ENCODE peak calls at places on chromosomes 6 and 20, in ten cellular contexts. L is NCI-H510A treated with DMSO at 0.1 percent for 48 hours; Z is activated CD8-positive, alpha-beta memory T cell treated with anti-CD3 and anti-CD28 coated beads for 1 hour; C is stimulated activated naive CD8-positive, alpha-beta T cell treated with anti-CD3 and anti-CD28 coated beads, Interleukin-15, amount 100 ng/mL, for 72 hours; A is left ventricle myocardium inferior; X is RWPE1; G is iPS DF 19.7; N is astrocyte of the spinal cord; K is NCI-H774; B is KBM-7. H is an unnamed sample.

GRCh38 chr20:16257813-16258430 is 315.3 kb downstream of the KIF16B start:
- DNase-seq in L (no peak), Z (no peak), C (no peak), A (no peak), X (no peak), G (no peak), N (no peak), K (no peak), B (no peak), H (no peak)

GRCh38 chr6:122789078-122789861 is at the start of gene SMPDL3A:
- DNase-seq in L (peak; percentile 66), Z (no peak), C (peak; percentile 36), A (peak; percentile 70), X (peak; percentile 55), G (peak; percentile 60), N (peak; percentile 90), K (peak; percentile 88), B (peak; percentile 71), H (peak; percentile 91)

GRCh38 chr6:6696867-6697531 is 108.5 kb downstream of the LY86 start:
- DNase-seq in L (peak; percentile 11), Z (no peak), C (peak; percentile 37), A (peak; percentile 61), X (peak; percentile 16), G (no peak), N (peak; percentile 72), K (peak; percentile 63), B (peak; percentile 95), H (peak; percentile 85)

GRCh38 chr6:113352029-113352801 is 504.9 kb upstream of the MARCKS start:
- DNase-seq in L (no peak), Z (no peak), C (no peak), A (no peak), X (peak; percentile 72), G (no peak), N (peak; percentile 81), K (no peak), B (no peak), H (no peak)

GRCh38 chr6:154839546-154839945 is 106.3 kb downstream of the SCAF8 start:
- DNase-seq in L (no peak), Z (no peak), C (no peak), A (no peak), X (no peak), G (no peak), N (no peak), K (no peak), B (no peak), H (no peak)

GRCh38 chr6:106145741-106146227 is 59.6 kb downstream of the PRDM1 start:
- DNase-seq in L (no peak), Z (no peak), C (peak; percentile 19), A (no peak), X (no peak), G (no peak), N (peak; percentile 25), K (no peak), B (no peak), H (no peak)

GRCh38 chr20:56540415-56540814 is 7.4 kb downstream of the FAM209B start:
- DNase-seq in L (no peak), Z (no peak), C (no peak), A (no peak), X (no peak), G (no peak), N (no peak), K (no peak), B (no peak), H (no peak)

GRCh38 chr6:82040405-82041221 is 206.9 kb downstream of the IBTK start:
- DNase-seq in L (no peak), Z (no peak), C (no peak), A (no peak), X (peak; percentile 40), G (peak; percentile 35), N (peak; percentile 75), K (peak; percentile 64), B (peak; percentile 64), H (peak; percentile 57)

GRCh38 chr6:24821860-24822444 is 23.2 kb upstream of the ARMH2 start:
- DNase-seq in L (no peak), Z (no peak), C (no peak), A (no peak), X (no peak), G (no peak), N (no peak), K (no peak), B (no peak), H (no peak)

GRCh38 chr6:56370591-56371198 is 123.3 kb upstream of the COL21A1 start:
- DNase-seq in L (peak; percentile 99), Z (no peak), C (no peak), A (no peak), X (peak; percentile 75), G (no peak), N (peak; percentile 94), K (peak; percentile 66), B (peak; percentile 78), H (no peak)

GRCh38 chr6:15461127-15461944 is 201.5 kb downstream of the DTNBP1 start:
- DNase-seq in L (peak; percentile 23), Z (no peak), C (no peak), A (no peak), X (no peak), G (peak; percentile 35), N (no peak), K (no peak), B (no peak), H (no peak)

GRCh38 chr6:10042280-10042679 is 372.6 kb downstream of the TFAP2A start:
- DNase-seq in L (no peak), Z (no peak), C (no peak), A (no peak), X (no peak), G (no peak), N (no peak), K (no peak), B (no peak), H (no peak)

GRCh38 chr20:17852323-17852722 is 116.3 kb downstream of the SNX5 start:
- DNase-seq in L (no peak), Z (no peak), C (no peak), A (no peak), X (no peak), G (no peak), N (no peak), K (no peak), B (no peak), H (no peak)

GRCh38 chr6:90139272-90139817 is 157.3 kb downstream of the BACH2 start:
- DNase-seq in L (peak; percentile 49), Z (no peak), C (no peak), A (no peak), X (no peak), G (no peak), N (no peak), K (no peak), B (no peak), H (no peak)

GRCh38 chr20:10488436-10489053 is 53.4 kb downstream of the SLX4IP start:
- DNase-seq in L (no peak), Z (no peak), C (no peak), A (no peak), X (no peak), G (no peak), N (no peak), K (no peak), B (no peak), H (no peak)

GRCh38 chr6:160082627-160083026 is 39.0 kb upstream of the SLC22A1 start:
- DNase-seq in L (no peak), Z (no peak), C (no peak), A (no peak), X (peak; percentile 8), G (no peak), N (no peak), K (no peak), B (no peak), H (no peak)

GRCh38 chr6:33439956-33440648 is 14.3 kb upstream of the ZBTB9 start:
- DNase-seq in L (no peak), Z (no peak), C (no peak), A (no peak), X (no peak), G (no peak), N (no peak), K (no peak), B (no peak), H (no peak)

GRCh38 chr6:79421001-79421411 is 116.2 kb downstream of the LCA5 start:
- DNase-seq in L (no peak), Z (no peak), C (no peak), A (no peak), X (peak; percentile 10), G (no peak), N (peak; percentile 22), K (no peak), B (no peak), H (no peak)

GRCh38 chr6:29632789-29633531 is at the start of gene GABBR1:
- DNase-seq in L (peak; percentile 86), Z (no peak), C (peak; percentile 48), A (peak; percentile 90), X (peak; percentile 97), G (no peak), N (peak; percentile 91), K (peak; percentile 79), B (peak; percentile 74), H (peak; percentile 67)

GRCh38 chr20:40081653-40082052 is 607.4 kb downstream of the MAFB start:
- DNase-seq in L (no peak), Z (no peak), C (no peak), A (no peak), X (no peak), G (no peak), N (no peak), K (no peak), B (no peak), H (no peak)

GRCh38 chr6:8059129-8059528 is 5.1 kb downstream of the BLOC1S5 start:
- DNase-seq in L (no peak), Z (no peak), C (no peak), A (no peak), X (no peak), G (no peak), N (peak; percentile 67), K (no peak), B (no peak), H (no peak)

GRCh38 chr6:159309723-159310122 is 140.5 kb downstream of the FNDC1 start:
- DNase-seq in L (no peak), Z (no peak), C (no peak), A (no peak), X (no peak), G (no peak), N (no peak), K (no peak), B (no peak), H (no peak)

GRCh38 chr6:123997223-123997622 is 193.6 kb downstream of the NKAIN2 start:
- DNase-seq in L (peak; percentile 86), Z (no peak), C (no peak), A (no peak), X (no peak), G (no peak), N (no peak), K (peak; percentile 88), B (no peak), H (no peak)

GRCh38 chr6:106069478-106069877 is 16.7 kb upstream of the PRDM1 start:
- DNase-seq in L (peak; percentile 83), Z (no peak), C (no peak), A (no peak), X (no peak), G (no peak), N (peak; percentile 85), K (peak; percentile 82), B (no peak), H (no peak)

GRCh38 chr6:128271527-128271926 is 248.9 kb downstream of the PTPRK start:
- DNase-seq in L (no peak), Z (no peak), C (no peak), A (no peak), X (no peak), G (no peak), N (peak; percentile 39), K (no peak), B (no peak), H (no peak)

GRCh38 chr6:112396221-112396620 is 49.1 kb downstream of the RFPL4B start:
- DNase-seq in L (no peak), Z (no peak), C (no peak), A (no peak), X (no peak), G (no peak), N (no peak), K (no peak), B (no peak), H (no peak)

GRCh38 chr6:136225496-136225895 is 24.6 kb downstream of the MTFR2 start:
- DNase-seq in L (no peak), Z (no peak), C (no peak), A (no peak), X (no peak), G (no peak), N (no peak), K (no peak), B (no peak), H (no peak)

GRCh38 chr20:23187759-23188158 is 101.6 kb upstream of the CD93 start:
- DNase-seq in L (peak; percentile 76), Z (no peak), C (no peak), A (peak; percentile 46), X (no peak), G (no peak), N (no peak), K (peak; percentile 40), B (no peak), H (no peak)